ENCODE peak calls at places on chromosome 12, in eight cellular contexts. P, O, U, K, A, C, S and I are unnamed samples.
A peak's percentile ranks its signal among the peaks of the same experiment; 100 is the strongest.

GRCh38 chr12:64450711-64451486 is 1.0 kb upstream of the TBK1 start:
- DNase-seq in P (peak; percentile 57), O (no peak), U (peak; percentile 78), K (peak; percentile 16), A (no peak), C (peak; percentile 19), S (no peak), I (no peak)

GRCh38 chr12:104865080-104865479 is 93.0 kb downstream of the SLC41A2 start:
- DNase-seq in P (no peak), O (no peak), U (peak; percentile 45), K (no peak), A (no peak), C (no peak), S (no peak), I (no peak)

GRCh38 chr12:100164153-100164704 is 21.6 kb upstream of the BLTP3B start:
- DNase-seq in P (no peak), O (no peak), U (peak; percentile 42), K (no peak), A (no peak), C (no peak), S (no peak), I (no peak)

GRCh38 chr12:95966287-95966870 is 23.2 kb downstream of the AMDHD1 start:
- DNase-seq in P (peak; percentile 15), O (no peak), U (no peak), K (no peak), A (no peak), C (no peak), S (no peak), I (no peak)

GRCh38 chr12:67649165-67650126 is 901 bp downstream of the DYRK2 start:
- DNase-seq in P (peak; percentile 56), O (peak; percentile 31), U (peak; percentile 52), K (peak; percentile 29), A (peak; percentile 28), C (no peak), S (no peak), I (no peak)

GRCh38 chr12:109871678-109872314 is 8.5 kb downstream of the GLTP start:
- DNase-seq in P (peak; percentile 48), O (no peak), U (no peak), K (no peak), A (no peak), C (peak; percentile 23), S (no peak), I (no peak)

GRCh38 chr12:42039146-42039545 is 105.5 kb downstream of the GXYLT1 start:
- DNase-seq in P (peak; percentile 40), O (no peak), U (no peak), K (peak; percentile 57), A (no peak), C (peak; percentile 43), S (no peak), I (peak; percentile 9)

GRCh38 chr12:34400423-34400881 is 378.2 kb downstream of the ALG10 start:
- DNase-seq in P (no peak), O (no peak), U (no peak), K (no peak), A (no peak), C (no peak), S (no peak), I (no peak)

GRCh38 chr12:70648191-70648590 is 11.0 kb upstream of the PTPRB start:
- DNase-seq in P (peak; percentile 39), O (no peak), U (no peak), K (peak; percentile 17), A (no peak), C (peak; percentile 43), S (no peak), I (no peak)

GRCh38 chr12:110254971-110255540 is 26.0 kb upstream of the ATP2A2 start:
- DNase-seq in P (no peak), O (no peak), U (no peak), K (no peak), A (no peak), C (no peak), S (no peak), I (no peak)

GRCh38 chr12:113855998-113856397 is 110.1 kb downstream of the RBM19 start:
- DNase-seq in P (no peak), O (no peak), U (no peak), K (no peak), A (peak; percentile 38), C (no peak), S (no peak), I (no peak)

GRCh38 chr12:54199034-54199433 is 10.2 kb upstream of the SMUG1 start:
- DNase-seq in P (no peak), O (no peak), U (no peak), K (no peak), A (no peak), C (no peak), S (no peak), I (no peak)

GRCh38 chr12:45329238-45329637 is 113.3 kb downstream of the ANO6 start:
- DNase-seq in P (peak; percentile 28), O (no peak), U (no peak), K (peak; percentile 60), A (no peak), C (no peak), S (no peak), I (no peak)

GRCh38 chr12:47850153-47851084 is 30.7 kb upstream of the HDAC7 start:
- DNase-seq in P (no peak), O (no peak), U (no peak), K (no peak), A (no peak), C (peak; percentile 83), S (no peak), I (no peak)

GRCh38 chr12:69689638-69690037 is 9.5 kb downstream of the BEST3 start:
- DNase-seq in P (peak; percentile 5), O (no peak), U (no peak), K (no peak), A (no peak), C (no peak), S (no peak), I (no peak)

GRCh38 chr12:91413591-91413990 is 231.0 kb upstream of the DCN start:
- DNase-seq in P (peak; percentile 82), O (no peak), U (no peak), K (peak; percentile 34), A (no peak), C (no peak), S (no peak), I (peak; percentile 49)

GRCh38 chr12:58268080-58268479 is 326.7 kb downstream of the ATP23 start:
- DNase-seq in P (peak; percentile 75), O (no peak), U (no peak), K (peak; percentile 55), A (no peak), C (peak; percentile 18), S (no peak), I (peak; percentile 32)

GRCh38 chr12:93376436-93377251 is 1.1 kb upstream of the NUDT4 start:
- DNase-seq in P (peak; percentile 55), O (no peak), U (peak; percentile 51), K (peak; percentile 66), A (peak; percentile 58), C (peak; percentile 60), S (no peak), I (no peak)

GRCh38 chr12:1504304-1505150 is 89.9 kb downstream of the FBXL14 start:
- DNase-seq in P (no peak), O (no peak), U (peak; percentile 61), K (no peak), A (no peak), C (no peak), S (no peak), I (no peak)

GRCh38 chr12:26275313-26276257 is 80.2 kb downstream of the SSPN start:
- DNase-seq in P (peak; percentile 52), O (no peak), U (peak; percentile 96), K (no peak), A (no peak), C (no peak), S (no peak), I (no peak)

GRCh38 chr12:100169345-100169744 is 26.7 kb upstream of the BLTP3B start:
- DNase-seq in P (no peak), O (no peak), U (no peak), K (no peak), A (no peak), C (no peak), S (no peak), I (no peak)

GRCh38 chr12:105292705-105293104 is 37.8 kb upstream of the C12orf75 start:
- DNase-seq in P (peak; percentile 47), O (no peak), U (no peak), K (peak; percentile 47), A (no peak), C (peak; percentile 31), S (no peak), I (no peak)

GRCh38 chr12:62075860-62076259 is 184.3 kb upstream of the USP15 start:
- DNase-seq in P (no peak), O (no peak), U (peak; percentile 4), K (no peak), A (no peak), C (no peak), S (no peak), I (no peak)

GRCh38 chr12:51351913-51352532 is 5.5 kb upstream of the CELA1 start:
- DNase-seq in P (peak; percentile 82), O (peak; percentile 46), U (peak; percentile 78), K (peak; percentile 81), A (peak; percentile 17), C (peak; percentile 66), S (peak; percentile 30), I (no peak)

GRCh38 chr12:56007892-56008471 is 10.9 kb downstream of the SUOX start:
- DNase-seq in P (peak; percentile 44), O (peak; percentile 41), U (no peak), K (no peak), A (no peak), C (no peak), S (no peak), I (no peak)
- TF ChIP-seq CTCF in P (no peak), O (no peak), U (no peak), K (no peak), A (no peak), C (no peak), S (no peak), I (no peak)

GRCh38 chr12:102439391-102440108 is 40.8 kb downstream of the IGF1 start:
- DNase-seq in P (peak; percentile 31), O (no peak), U (no peak), K (no peak), A (no peak), C (peak; percentile 48), S (no peak), I (no peak)
- H3K4me3 ChIP-seq in P (no peak overlapping the region), O (no peak overlapping the region), U (no peak overlapping the region), K (no peak overlapping the region), A (no peak overlapping the region), C (no peak overlapping the region), S (no peak overlapping the region), I (no peak overlapping the region)

GRCh38 chr12:20361416-20361815 is 6.9 kb upstream of the PDE3A start:
- DNase-seq in P (no peak), O (no peak), U (no peak), K (no peak), A (no peak), C (no peak), S (no peak), I (no peak)
- TF ChIP-seq CTCF in P (no peak), O (no peak), U (no peak), K (no peak), A (no peak), C (no peak), S (no peak), I (no peak)

DNA sequence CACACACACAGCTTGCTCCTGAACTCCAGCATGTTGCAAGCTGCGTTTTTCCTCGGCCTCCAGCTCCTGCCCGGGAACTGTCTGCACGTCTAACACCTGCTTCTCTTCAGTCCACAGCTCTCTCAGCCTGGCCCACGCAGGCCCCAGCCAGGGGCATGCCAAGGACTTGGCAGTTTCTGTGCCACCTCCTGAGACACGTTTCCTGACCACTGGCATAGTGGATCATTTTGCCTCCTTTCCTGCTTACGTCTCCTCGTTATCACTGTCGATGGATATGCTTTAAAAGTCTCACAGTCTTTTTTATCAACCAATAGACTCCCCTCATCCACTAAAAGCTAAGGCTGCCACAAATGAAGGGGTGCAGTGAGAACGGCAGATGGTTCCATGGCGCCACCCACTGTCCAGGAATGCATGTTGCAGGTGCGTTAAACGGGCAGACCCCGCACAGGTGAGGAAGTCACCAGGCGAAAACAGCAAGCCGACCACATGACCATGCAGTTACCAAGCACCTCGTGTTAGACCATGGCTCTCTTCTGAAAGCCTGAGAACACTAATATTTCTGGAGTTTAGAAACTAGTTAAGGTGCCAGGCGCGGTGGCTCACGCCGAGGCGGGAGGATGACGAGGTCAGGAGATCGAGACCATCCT is 14.7 kb upstream of the TEAD4 start:
- DNase-seq in P (peak; percentile 56), O (peak; percentile 52), U (peak; percentile 45), K (peak; percentile 55), A (peak; percentile 27), C (peak; percentile 19), S (no peak), I (no peak)
- H3K4me3 ChIP-seq in P (no peak overlapping the region), O (peak overlapping the region; percentile 42), U (no peak overlapping the region), K (no peak overlapping the region), A (no peak overlapping the region), C (no peak overlapping the region), S (no peak overlapping the region), I (no peak overlapping the region)